ENCODE peak calls at places on chromosomes 16 and 17, in nine cellular contexts. One of them, this sample, is unnamed.

GRCh38 chr17:38449364-38449763 is 21.1 kb downstream of the ARHGAP23 start:
- DNase-seq in T47D: no peak
- DNase-seq in heart left ventricle: no peak
- DNase-seq in non-pigmented ciliary epithelial cell: no peak
- DNase-seq in NCI-H460: no peak
- DNase-seq in activated T-helper 1 cell treated with Interleukin-2 at 50 U/mL for 16 hours: no peak
- DNase-seq in hypothalamus: no peak
- DNase-seq in Peyer's patch: no peak
- DNase-seq in heart right ventricle: no peak
- DNase-seq in this sample: no peak

GRCh38 chr16:46828943-46829342 is 2.0 kb downstream of the C16orf87 start:
- DNase-seq in activated T-helper 1 cell treated with Interleukin-2 at 50 U/mL for 16 hours: no peak
- DNase-seq in T47D: no peak
- DNase-seq in heart right ventricle: no peak
- DNase-seq in heart left ventricle: no peak
- DNase-seq in Peyer's patch: no peak
- DNase-seq in NCI-H460: no peak
- DNase-seq in non-pigmented ciliary epithelial cell: no peak
- DNase-seq in hypothalamus: no peak
- DNase-seq in this sample: no peak

GRCh38 chr17:20896153-20896649 is 146.6 kb downstream of the USP22 start:
- DNase-seq in heart right ventricle: peak; percentile 6
- DNase-seq in hypothalamus: peak; percentile 48
- DNase-seq in T47D: no peak
- DNase-seq in activated T-helper 1 cell treated with Interleukin-2 at 50 U/mL for 16 hours: no peak
- DNase-seq in Peyer's patch: no peak
- DNase-seq in heart left ventricle: no peak
- DNase-seq in NCI-H460: no peak
- DNase-seq in non-pigmented ciliary epithelial cell: no peak
- DNase-seq in this sample: no peak

GRCh38 chr16:54062361-54063346 is 223.9 kb downstream of the IRX3 start:
- DNase-seq in non-pigmented ciliary epithelial cell: no peak
- DNase-seq in heart right ventricle: peak; percentile 15
- DNase-seq in Peyer's patch: no peak
- DNase-seq in heart left ventricle: no peak
- DNase-seq in T47D: no peak
- DNase-seq in activated T-helper 1 cell treated with Interleukin-2 at 50 U/mL for 16 hours: no peak
- DNase-seq in NCI-H460: no peak
- DNase-seq in hypothalamus: no peak
- DNase-seq in this sample: peak; percentile 85

GRCh38 chr17:81803728-81804558 is at the start of gene GCGR:
- DNase-seq in activated T-helper 1 cell treated with Interleukin-2 at 50 U/mL for 16 hours: no peak
- DNase-seq in T47D: no peak
- DNase-seq in Peyer's patch: no peak
- DNase-seq in hypothalamus: no peak
- DNase-seq in heart left ventricle: no peak
- DNase-seq in heart right ventricle: no peak
- DNase-seq in non-pigmented ciliary epithelial cell: no peak
- DNase-seq in NCI-H460: no peak
- DNase-seq in this sample: no peak

GRCh38 chr17:77316191-77316641 is 175.4 kb downstream of the SEC14L1 start:
- DNase-seq in T47D: no peak
- DNase-seq in activated T-helper 1 cell treated with Interleukin-2 at 50 U/mL for 16 hours: no peak
- DNase-seq in non-pigmented ciliary epithelial cell: no peak
- DNase-seq in NCI-H460: no peak
- DNase-seq in hypothalamus: no peak
- DNase-seq in heart left ventricle: no peak
- DNase-seq in heart right ventricle: no peak
- DNase-seq in Peyer's patch: peak; percentile 42
- DNase-seq in this sample: no peak

GRCh38 chr16:86854895-86855294 is 276.5 kb downstream of the FOXL1 start:
- DNase-seq in heart left ventricle: no peak
- DNase-seq in NCI-H460: no peak
- DNase-seq in hypothalamus: no peak
- DNase-seq in activated T-helper 1 cell treated with Interleukin-2 at 50 U/mL for 16 hours: no peak
- DNase-seq in heart right ventricle: no peak
- DNase-seq in non-pigmented ciliary epithelial cell: no peak
- DNase-seq in T47D: no peak
- DNase-seq in Peyer's patch: no peak
- DNase-seq in this sample: no peak

GRCh38 chr17:83196973-83197880 is 117.8 kb downstream of the METRNL start:
- DNase-seq in heart right ventricle: no peak
- DNase-seq in non-pigmented ciliary epithelial cell: no peak
- DNase-seq in NCI-H460: no peak
- DNase-seq in hypothalamus: no peak
- DNase-seq in T47D: no peak
- DNase-seq in heart left ventricle: no peak
- DNase-seq in activated T-helper 1 cell treated with Interleukin-2 at 50 U/mL for 16 hours: no peak
- DNase-seq in Peyer's patch: no peak
- DNase-seq in this sample: no peak

GRCh38 chr17:28131592-28131991 is 89.1 kb downstream of the NLK start:
- DNase-seq in heart right ventricle: no peak
- DNase-seq in heart left ventricle: no peak
- DNase-seq in non-pigmented ciliary epithelial cell: no peak
- DNase-seq in T47D: no peak
- DNase-seq in hypothalamus: no peak
- DNase-seq in NCI-H460: no peak
- DNase-seq in Peyer's patch: no peak
- DNase-seq in activated T-helper 1 cell treated with Interleukin-2 at 50 U/mL for 16 hours: no peak
- DNase-seq in this sample: no peak

GRCh38 chr17:48175692-48176450 is 68.3 kb downstream of the SNX11 start:
- DNase-seq in activated T-helper 1 cell treated with Interleukin-2 at 50 U/mL for 16 hours: no peak
- DNase-seq in heart left ventricle: no peak
- DNase-seq in heart right ventricle: no peak
- DNase-seq in non-pigmented ciliary epithelial cell: peak; percentile 31
- DNase-seq in NCI-H460: no peak
- DNase-seq in T47D: no peak
- DNase-seq in hypothalamus: no peak
- DNase-seq in Peyer's patch: no peak
- DNase-seq in this sample: no peak

GRCh38 chr17:50283246-50283645 is 9.0 kb downstream of the TMEM92 start:
- DNase-seq in non-pigmented ciliary epithelial cell: no peak
- DNase-seq in heart right ventricle: no peak
- DNase-seq in activated T-helper 1 cell treated with Interleukin-2 at 50 U/mL for 16 hours: no peak
- DNase-seq in Peyer's patch: no peak
- DNase-seq in NCI-H460: no peak
- DNase-seq in heart left ventricle: no peak
- DNase-seq in hypothalamus: no peak
- DNase-seq in T47D: no peak
- DNase-seq in this sample: no peak

GRCh38 chr16:81366316-81366932 is 51.7 kb downstream of the GAN start:
- DNase-seq in heart left ventricle: no peak
- DNase-seq in heart right ventricle: no peak
- DNase-seq in NCI-H460: peak; percentile 28
- DNase-seq in activated T-helper 1 cell treated with Interleukin-2 at 50 U/mL for 16 hours: no peak
- DNase-seq in T47D: peak; percentile 28
- DNase-seq in hypothalamus: no peak
- DNase-seq in Peyer's patch: no peak
- DNase-seq in non-pigmented ciliary epithelial cell: no peak
- DNase-seq in this sample: peak; percentile 34

GRCh38 chr16:31875112-31875803 is 1.7 kb downstream of the ZNF267 start:
- DNase-seq in hypothalamus: no peak
- DNase-seq in T47D: no peak
- DNase-seq in activated T-helper 1 cell treated with Interleukin-2 at 50 U/mL for 16 hours: no peak
- DNase-seq in NCI-H460: no peak
- DNase-seq in heart left ventricle: no peak
- DNase-seq in Peyer's patch: no peak
- DNase-seq in non-pigmented ciliary epithelial cell: no peak
- DNase-seq in heart right ventricle: no peak
- DNase-seq in this sample: peak; percentile 20

GRCh38 chr17:80184423-80184714 is 14.5 kb downstream of the CARD14 start:
- DNase-seq in heart left ventricle: no peak
- DNase-seq in T47D: no peak
- DNase-seq in hypothalamus: no peak
- DNase-seq in Peyer's patch: no peak
- DNase-seq in NCI-H460: no peak
- DNase-seq in non-pigmented ciliary epithelial cell: no peak
- DNase-seq in heart right ventricle: no peak
- DNase-seq in activated T-helper 1 cell treated with Interleukin-2 at 50 U/mL for 16 hours: no peak
- DNase-seq in this sample: no peak

GRCh38 chr17:50272711-50273653 is 1.3 kb upstream of the TMEM92 start:
- DNase-seq in T47D: peak; percentile 63
- DNase-seq in activated T-helper 1 cell treated with Interleukin-2 at 50 U/mL for 16 hours: peak; percentile 28
- DNase-seq in heart right ventricle: peak; percentile 38
- DNase-seq in hypothalamus: no peak
- DNase-seq in Peyer's patch: peak; percentile 81
- DNase-seq in heart left ventricle: peak; percentile 46
- DNase-seq in non-pigmented ciliary epithelial cell: no peak
- DNase-seq in NCI-H460: no peak
- DNase-seq in this sample: peak; percentile 23

GRCh38 chr16:56525154-56525720 is 5.4 kb upstream of the BBS2 start:
- DNase-seq in heart right ventricle: no peak
- DNase-seq in Peyer's patch: no peak
- DNase-seq in heart left ventricle: no peak
- DNase-seq in NCI-H460: no peak
- DNase-seq in non-pigmented ciliary epithelial cell: no peak
- DNase-seq in activated T-helper 1 cell treated with Interleukin-2 at 50 U/mL for 16 hours: no peak
- DNase-seq in hypothalamus: no peak
- DNase-seq in T47D: no peak
- DNase-seq in this sample: no peak

GRCh38 chr17:56633681-56634080 is 40.2 kb downstream of the NOG start:
- DNase-seq in NCI-H460: no peak
- DNase-seq in T47D: no peak
- DNase-seq in Peyer's patch: no peak
- DNase-seq in heart right ventricle: no peak
- DNase-seq in heart left ventricle: no peak
- DNase-seq in activated T-helper 1 cell treated with Interleukin-2 at 50 U/mL for 16 hours: no peak
- DNase-seq in hypothalamus: no peak
- DNase-seq in non-pigmented ciliary epithelial cell: no peak
- DNase-seq in this sample: no peak

GRCh38 chr17:48871551-48872351 is 20.8 kb upstream of the ATP5MC1 start:
- DNase-seq in heart right ventricle: peak; percentile 52
- DNase-seq in T47D: no peak
- DNase-seq in activated T-helper 1 cell treated with Interleukin-2 at 50 U/mL for 16 hours: no peak
- DNase-seq in heart left ventricle: peak; percentile 33
- DNase-seq in hypothalamus: no peak
- DNase-seq in non-pigmented ciliary epithelial cell: no peak
- DNase-seq in NCI-H460: no peak
- DNase-seq in Peyer's patch: peak; percentile 85
- DNase-seq in this sample: no peak

GRCh38 chr16:4407543-4408322 is 8.7 kb downstream of the CORO7 start:
- DNase-seq in heart left ventricle: no peak
- DNase-seq in non-pigmented ciliary epithelial cell: no peak
- DNase-seq in hypothalamus: no peak
- DNase-seq in NCI-H460: no peak
- DNase-seq in activated T-helper 1 cell treated with Interleukin-2 at 50 U/mL for 16 hours: no peak
- DNase-seq in Peyer's patch: no peak
- DNase-seq in heart right ventricle: no peak
- DNase-seq in T47D: peak; percentile 4
- DNase-seq in this sample: no peak

GRCh38 chr16:1981972-1982574 is 804 bp upstream of the NOXO1 start:
- DNase-seq in heart left ventricle: no peak
- DNase-seq in NCI-H460: no peak
- DNase-seq in hypothalamus: peak; percentile 54
- DNase-seq in T47D: no peak
- DNase-seq in heart right ventricle: no peak
- DNase-seq in non-pigmented ciliary epithelial cell: no peak
- DNase-seq in activated T-helper 1 cell treated with Interleukin-2 at 50 U/mL for 16 hours: no peak
- DNase-seq in Peyer's patch: no peak
- DNase-seq in this sample: no peak

GRCh38 chr17:50267074-50267841 is 7.0 kb upstream of the TMEM92 start:
- DNase-seq in heart right ventricle: no peak
- DNase-seq in Peyer's patch: no peak
- DNase-seq in NCI-H460: no peak
- DNase-seq in T47D: no peak
- DNase-seq in non-pigmented ciliary epithelial cell: no peak
- DNase-seq in heart left ventricle: no peak
- DNase-seq in hypothalamus: no peak
- DNase-seq in activated T-helper 1 cell treated with Interleukin-2 at 50 U/mL for 16 hours: no peak
- DNase-seq in this sample: no peak

GRCh38 chr17:6048486-6048885 is 21.7 kb upstream of the WSCD1 start:
- DNase-seq in heart left ventricle: no peak
- DNase-seq in non-pigmented ciliary epithelial cell: no peak
- DNase-seq in Peyer's patch: no peak
- DNase-seq in NCI-H460: no peak
- DNase-seq in hypothalamus: no peak
- DNase-seq in heart right ventricle: no peak
- DNase-seq in activated T-helper 1 cell treated with Interleukin-2 at 50 U/mL for 16 hours: no peak
- DNase-seq in T47D: no peak
- DNase-seq in this sample: no peak

GRCh38 chr16:68396481-68396880 is 51.8 kb downstream of the SMPD3 start:
- DNase-seq in non-pigmented ciliary epithelial cell: peak; percentile 27
- DNase-seq in heart right ventricle: no peak
- DNase-seq in activated T-helper 1 cell treated with Interleukin-2 at 50 U/mL for 16 hours: peak; percentile 26
- DNase-seq in hypothalamus: no peak
- DNase-seq in Peyer's patch: peak; percentile 55
- DNase-seq in heart left ventricle: no peak
- DNase-seq in T47D: peak; percentile 52
- DNase-seq in NCI-H460: peak; percentile 30
- DNase-seq in this sample: peak; percentile 25

GRCh38 chr17:8125947-8126305 is 2.0 kb upstream of the HES7 start:
- DNase-seq in Peyer's patch: no peak
- DNase-seq in hypothalamus: no peak
- DNase-seq in heart right ventricle: peak; percentile 28
- DNase-seq in heart left ventricle: peak; percentile 32
- DNase-seq in NCI-H460: no peak
- DNase-seq in activated T-helper 1 cell treated with Interleukin-2 at 50 U/mL for 16 hours: no peak
- DNase-seq in non-pigmented ciliary epithelial cell: no peak
- DNase-seq in T47D: no peak
- DNase-seq in this sample: no peak

GRCh38 chr17:55624789-55625433 is 97.8 kb downstream of the TMEM100 start:
- DNase-seq in T47D: no peak
- DNase-seq in Peyer's patch: no peak
- DNase-seq in heart left ventricle: no peak
- DNase-seq in heart right ventricle: no peak
- DNase-seq in activated T-helper 1 cell treated with Interleukin-2 at 50 U/mL for 16 hours: no peak
- DNase-seq in hypothalamus: no peak
- DNase-seq in NCI-H460: no peak
- DNase-seq in non-pigmented ciliary epithelial cell: no peak
- DNase-seq in this sample: no peak

GRCh38 chr17:49963626-49964538 is 5.1 kb upstream of the DLX4 start:
- DNase-seq in non-pigmented ciliary epithelial cell: no peak
- DNase-seq in heart right ventricle: no peak
- DNase-seq in hypothalamus: no peak
- DNase-seq in Peyer's patch: no peak
- DNase-seq in NCI-H460: no peak
- DNase-seq in heart left ventricle: no peak
- DNase-seq in activated T-helper 1 cell treated with Interleukin-2 at 50 U/mL for 16 hours: no peak
- DNase-seq in T47D: no peak
- DNase-seq in this sample: no peak

GRCh38 chr16:74623214-74623842 is 16.4 kb upstream of the GLG1 start:
- DNase-seq in non-pigmented ciliary epithelial cell: no peak
- DNase-seq in Peyer's patch: no peak
- DNase-seq in heart right ventricle: no peak
- DNase-seq in hypothalamus: no peak
- DNase-seq in NCI-H460: peak; percentile 55
- DNase-seq in activated T-helper 1 cell treated with Interleukin-2 at 50 U/mL for 16 hours: no peak
- DNase-seq in T47D: peak; percentile 41
- DNase-seq in heart left ventricle: no peak
- DNase-seq in this sample: no peak

GRCh38 chr17:50659220-50659619 is 24.5 kb downstream of the ABCC3 start:
- DNase-seq in activated T-helper 1 cell treated with Interleukin-2 at 50 U/mL for 16 hours: no peak
- DNase-seq in NCI-H460: no peak
- DNase-seq in hypothalamus: no peak
- DNase-seq in heart right ventricle: no peak
- DNase-seq in heart left ventricle: no peak
- DNase-seq in non-pigmented ciliary epithelial cell: no peak
- DNase-seq in Peyer's patch: no peak
- DNase-seq in T47D: no peak
- DNase-seq in this sample: no peak

GRCh38 chr16:56190903-56191806 is at the start of gene GNAO1:
- DNase-seq in Peyer's patch: peak; percentile 61
- DNase-seq in hypothalamus: peak; percentile 86
- DNase-seq in T47D: peak; percentile 77
- DNase-seq in non-pigmented ciliary epithelial cell: no peak
- DNase-seq in heart left ventricle: peak; percentile 82
- DNase-seq in NCI-H460: peak; percentile 62
- DNase-seq in activated T-helper 1 cell treated with Interleukin-2 at 50 U/mL for 16 hours: peak; percentile 64
- DNase-seq in heart right ventricle: peak; percentile 72
- DNase-seq in this sample: peak; percentile 83

GRCh38 chr17:80034977-80035686 is 540 bp downstream of the TBC1D16 start:
- DNase-seq in NCI-H460: no peak
- DNase-seq in heart right ventricle: peak; percentile 30
- DNase-seq in Peyer's patch: peak; percentile 64
- DNase-seq in T47D: no peak
- DNase-seq in heart left ventricle: peak; percentile 19
- DNase-seq in non-pigmented ciliary epithelial cell: no peak
- DNase-seq in activated T-helper 1 cell treated with Interleukin-2 at 50 U/mL for 16 hours: peak; percentile 10
- DNase-seq in hypothalamus: no peak
- DNase-seq in this sample: no peak

GRCh38 chr16:1371054-1371978 is 19.6 kb downstream of the GNPTG start:
- DNase-seq in hypothalamus: no peak
- DNase-seq in Peyer's patch: no peak
- DNase-seq in NCI-H460: no peak
- DNase-seq in T47D: no peak
- DNase-seq in activated T-helper 1 cell treated with Interleukin-2 at 50 U/mL for 16 hours: no peak
- DNase-seq in heart right ventricle: no peak
- DNase-seq in heart left ventricle: no peak
- DNase-seq in non-pigmented ciliary epithelial cell: no peak
- DNase-seq in this sample: no peak

This sample was measured in NCI-H1436.